ENCODE peak calls at places on chromosomes 1 and 21, in seven cellular contexts. N, P, H, K, T, C and S are unnamed samples.

GRCh38 chr1:204251926-204252689 is 38.3 kb upstream of the GOLT1A start:
- DNase-seq in N (no peak), P (no peak), H (no peak), K (no peak), T (no peak), C (no peak), S (no peak)

GRCh38 chr21:45409466-45410150 is 4.6 kb downstream of the COL18A1 start:
- DNase-seq in N (no peak), P (no peak), H (peak), K (peak), T (no peak), C (no peak), S (no peak)

GRCh38 chr1:183164350-183164749 is 21.7 kb upstream of the LAMC2 start:
- DNase-seq in N (peak), P (no peak), H (no peak), K (peak), T (no peak), C (no peak), S (peak)

GRCh38 chr1:12406218-12407021 is 176.6 kb downstream of the VPS13D start:
- DNase-seq in N (peak), P (no peak), H (no peak), K (no peak), T (no peak), C (no peak), S (no peak)

GRCh38 chr1:18793164-18793563 is 66.3 kb downstream of the TAS1R2 start:
- DNase-seq in N (no peak), P (no peak), H (no peak), K (no peak), T (no peak), C (no peak), S (no peak)

GRCh38 chr1:3625151-3625907 is 514 bp downstream of the TPRG1L start:
- DNase-seq in N (peak), P (peak), H (peak), K (no peak), T (no peak), C (peak), S (no peak)

GRCh38 chr1:69947837-69948236 is 257.5 kb downstream of the LRRC40 start:
- DNase-seq in N (peak), P (no peak), H (no peak), K (no peak), T (no peak), C (no peak), S (no peak)

GRCh38 chr1:206094024-206094423 is 23.2 kb downstream of the AVPR1B start:
- DNase-seq in N (no peak), P (no peak), H (no peak), K (no peak), T (no peak), C (no peak), S (no peak)

GRCh38 chr1:26733392-26733791 is 37.6 kb downstream of the ARID1A start:
- DNase-seq in N (no peak), P (no peak), H (no peak), K (no peak), T (no peak), C (no peak), S (no peak)

GRCh38 chr1:56073614-56074356 is 505.6 kb downstream of the PLPP3 start:
- DNase-seq in N (peak), P (peak), H (peak), K (no peak), T (no peak), C (peak), S (no peak)

GRCh38 chr1:230801441-230801840 is 54.3 kb downstream of the CAPN9 start:
- DNase-seq in N (no peak), P (peak), H (no peak), K (no peak), T (no peak), C (no peak), S (no peak)

GRCh38 chr1:94620345-94621031 is 78.9 kb upstream of the F3 start:
- DNase-seq in N (no peak), P (no peak), H (no peak), K (no peak), T (no peak), C (no peak), S (no peak)

GRCh38 chr1:179230251-179230650 is 774 bp upstream of the ABL2 start:
- DNase-seq in N (peak), P (no peak), H (no peak), K (no peak), T (no peak), C (peak), S (no peak)

GRCh38 chr1:190373705-190374336 is 103.8 kb downstream of the BRINP3 start:
- DNase-seq in N (no peak), P (no peak), H (no peak), K (no peak), T (no peak), C (peak), S (peak)

GRCh38 chr21:44854391-44854663 is 19.2 kb downstream of the PTTG1IP start:
- DNase-seq in N (no peak), P (no peak), H (no peak), K (no peak), T (no peak), C (no peak), S (no peak)

GRCh38 chr21:44706706-44707615 is 4.4 kb downstream of the TSPEAR start:
- DNase-seq in N (no peak), P (no peak), H (no peak), K (no peak), T (no peak), C (no peak), S (no peak)

GRCh38 chr21:26769613-26770188 is 75.5 kb downstream of the ADAMTS1 start:
- DNase-seq in N (peak), P (no peak), H (no peak), K (no peak), T (no peak), C (no peak), S (no peak)

GRCh38 chr1:21368514-21369289 is 71.2 kb upstream of the NBPF3 start:
- DNase-seq in N (peak), P (peak), H (peak), K (peak), T (peak), C (peak), S (peak)

GRCh38 chr1:228312091-228312764 is 94.4 kb downstream of the TRIM11 start:
- DNase-seq in N (no peak), P (no peak), H (no peak), K (no peak), T (no peak), C (no peak), S (no peak)

GRCh38 chr1:6124341-6124740 is 55.8 kb downstream of the CHD5 start:
- DNase-seq in N (no peak), P (no peak), H (no peak), K (no peak), T (no peak), C (no peak), S (no peak)

GRCh38 chr21:41479686-41480085 is 28.3 kb downstream of the TMPRSS2 start:
- DNase-seq in N (no peak), P (no peak), H (no peak), K (no peak), T (no peak), C (no peak), S (no peak)

GRCh38 chr1:23103001-23103879 is 65.4 kb downstream of the LUZP1 start:
- DNase-seq in N (peak), P (no peak), H (no peak), K (no peak), T (no peak), C (peak), S (peak)

GRCh38 chr1:168636200-168636599 is 59.8 kb downstream of the XCL1 start:
- DNase-seq in N (no peak), P (no peak), H (no peak), K (no peak), T (no peak), C (peak), S (no peak)

GRCh38 chr1:20359451-20360330 is 69.0 kb downstream of the VWA5B1 start:
- DNase-seq in N (no peak), P (peak), H (no peak), K (no peak), T (no peak), C (peak), S (no peak)

GRCh38 chr21:45542667-45543370 is 579 bp upstream of the SLC19A1 start:
- DNase-seq in N (no peak), P (no peak), H (peak), K (no peak), T (no peak), C (no peak), S (no peak)

GRCh38 chr21:44556879-44557278 is 1.7 kb downstream of the KRTAP10-3 start:
- DNase-seq in N (no peak), P (no peak), H (no peak), K (no peak), T (no peak), C (no peak), S (no peak)

GRCh38 chr1:210800301-210800700 is 333.6 kb downstream of the KCNH1 start:
- DNase-seq in N (no peak), P (no peak), H (no peak), K (no peak), T (no peak), C (no peak), S (no peak)

GRCh38 chr1:154557939-154558609 is 388 bp downstream of the UBE2Q1 start:
- DNase-seq in N (no peak), P (peak), H (peak), K (no peak), T (peak), C (peak), S (no peak)

GRCh38 chr1:77202746-77203145 is 16.5 kb downstream of the PIGK start:
- DNase-seq in N (no peak), P (no peak), H (no peak), K (no peak), T (no peak), C (no peak), S (no peak)

GRCh38 chr1:148353461-148354283 is 129.4 kb downstream of the PPIAL4G start:
- DNase-seq in N (peak), P (no peak), H (no peak), K (no peak), T (no peak), C (no peak), S (no peak)

GRCh38 chr1:11484321-11484655 is 5.3 kb downstream of the DISP3 start:
- DNase-seq in N (no peak), P (no peak), H (no peak), K (no peak), T (no peak), C (no peak), S (no peak)

GRCh38 chr1:188249813-188250212 is 1421.1 kb downstream of the PLA2G4A start:
- DNase-seq in N (no peak), P (no peak), H (no peak), K (no peak), T (no peak), C (no peak), S (no peak)